ENCODE peak calls at places on chromosomes 5 and 9, in seven cellular contexts. One of them, this sample, is unnamed.

GRCh38 chr9:131649646-131650045 is 90.2 kb downstream of the RAPGEF1 start:
- DNase-seq in prostate gland: no peak
- DNase-seq in K562: no peak
- DNase-seq in transverse colon: no peak
- DNase-seq in H1: no peak
- DNase-seq in stomach: no peak
- DNase-seq in breast epithelium: no peak
- DNase-seq in this sample: no peak

GRCh38 chr9:33198163-33198562 is 31.0 kb upstream of the B4GALT1 start:
- DNase-seq in H1: no peak
- DNase-seq in prostate gland: peak; percentile 21
- DNase-seq in transverse colon: no peak
- DNase-seq in breast epithelium: no peak
- DNase-seq in K562: no peak
- DNase-seq in stomach: no peak
- DNase-seq in this sample: no peak

GRCh38 chr9:126401581-126401980 is 75.0 kb downstream of the MVB12B start:
- DNase-seq in transverse colon: no peak
- DNase-seq in K562: no peak
- DNase-seq in prostate gland: no peak
- DNase-seq in breast epithelium: no peak
- DNase-seq in stomach: no peak
- DNase-seq in H1: no peak
- DNase-seq in this sample: no peak

GRCh38 chr9:87684627-87685204 is 41.2 kb upstream of the CTSL start:
- DNase-seq in breast epithelium: no peak
- DNase-seq in K562: peak; percentile 60
- DNase-seq in prostate gland: peak; percentile 62
- DNase-seq in H1: peak; percentile 84
- DNase-seq in stomach: peak; percentile 59
- DNase-seq in transverse colon: peak; percentile 72
- DNase-seq in this sample: no peak

GRCh38 chr5:97726106-97726505 is 543.1 kb upstream of the RIOK2 start:
- DNase-seq in H1: no peak
- DNase-seq in transverse colon: no peak
- DNase-seq in K562: no peak
- DNase-seq in breast epithelium: no peak
- DNase-seq in stomach: no peak
- DNase-seq in prostate gland: no peak
- DNase-seq in this sample: no peak

GRCh38 chr5:69010443-69010842 is 83.4 kb upstream of the SLC30A5 start:
- DNase-seq in H1: no peak
- DNase-seq in transverse colon: no peak
- DNase-seq in breast epithelium: no peak
- DNase-seq in K562: no peak
- DNase-seq in prostate gland: no peak
- DNase-seq in stomach: no peak
- DNase-seq in this sample: no peak

GRCh38 chr5:112070022-112070421 is 313.0 kb upstream of the NREP start:
- DNase-seq in transverse colon: no peak
- DNase-seq in breast epithelium: no peak
- DNase-seq in K562: no peak
- DNase-seq in prostate gland: no peak
- DNase-seq in stomach: no peak
- DNase-seq in H1: no peak
- DNase-seq in this sample: no peak

GRCh38 chr5:72817639-72818266 is 1.3 kb downstream of the TNPO1 start:
- DNase-seq in breast epithelium: no peak
- DNase-seq in prostate gland: no peak
- DNase-seq in K562: no peak
- DNase-seq in transverse colon: no peak
- DNase-seq in stomach: no peak
- DNase-seq in H1: no peak
- DNase-seq in this sample: no peak

GRCh38 chr9:87546704-87547103 is 49.0 kb downstream of the DAPK1 start:
- DNase-seq in H1: no peak
- DNase-seq in K562: no peak
- DNase-seq in breast epithelium: no peak
- DNase-seq in prostate gland: no peak
- DNase-seq in stomach: no peak
- DNase-seq in transverse colon: no peak
- DNase-seq in this sample: no peak

GRCh38 chr9:35552837-35553236 is 52.2 kb upstream of the TESK1 start:
- DNase-seq in K562: no peak
- DNase-seq in H1: no peak
- DNase-seq in prostate gland: no peak
- DNase-seq in stomach: no peak
- DNase-seq in breast epithelium: no peak
- DNase-seq in transverse colon: no peak
- DNase-seq in this sample: no peak

GRCh38 chr9:96500696-96501660 is 51.0 kb downstream of the HABP4 start:
- DNase-seq in breast epithelium: no peak
- DNase-seq in H1: no peak
- DNase-seq in prostate gland: no peak
- DNase-seq in K562: no peak
- DNase-seq in transverse colon: no peak
- DNase-seq in stomach: no peak
- DNase-seq in this sample: no peak

DNA sequence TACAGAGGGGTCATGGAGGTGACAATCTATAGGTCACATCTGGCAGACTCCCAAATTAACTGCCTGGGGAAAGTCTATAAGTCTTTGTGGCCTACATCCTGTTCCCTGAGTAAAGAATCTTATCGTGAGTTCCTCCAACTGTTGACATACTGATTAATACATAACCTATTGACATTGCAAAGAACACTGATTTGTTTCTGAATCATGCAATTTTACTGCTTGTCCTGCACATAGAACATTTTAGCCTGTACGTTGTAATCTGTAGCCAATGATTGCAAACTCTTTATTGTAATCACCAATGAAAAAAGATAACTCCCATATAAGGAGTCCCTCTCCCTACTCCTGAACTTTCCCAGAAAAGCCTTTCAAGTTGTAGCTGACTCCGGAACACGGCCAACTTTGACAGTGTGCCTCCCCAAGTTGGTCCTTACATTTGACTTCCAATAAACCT is 18.8 kb upstream of the OR2K2 start:
- DNase-seq in K562: no peak
- DNase-seq in stomach: peak; percentile 63
- DNase-seq in prostate gland: no peak
- DNase-seq in H1: no peak
- DNase-seq in transverse colon: peak; percentile 44
- DNase-seq in breast epithelium: no peak
- DNase-seq in this sample: no peak
- TF ChIP-seq POLR2A in K562: no peak
- TF ChIP-seq POLR2A in stomach: no peak
- TF ChIP-seq POLR2A in prostate gland: no peak
- TF ChIP-seq POLR2A in H1: no peak
- TF ChIP-seq POLR2A in transverse colon: no peak
- TF ChIP-seq POLR2A in breast epithelium: no peak
- TF ChIP-seq POLR2A in this sample: no peak

GRCh38 chr5:82354543-82354942 is 76.4 kb upstream of the RPS23 start:
- DNase-seq in breast epithelium: no peak
- DNase-seq in H1: no peak
- DNase-seq in K562: no peak
- DNase-seq in transverse colon: no peak
- DNase-seq in stomach: no peak
- DNase-seq in prostate gland: no peak
- DNase-seq in this sample: no peak

GRCh38 chr5:82351754-82352145 is 73.6 kb upstream of the RPS23 start:
- DNase-seq in K562: peak; percentile 62
- DNase-seq in stomach: no peak
- DNase-seq in breast epithelium: no peak
- DNase-seq in prostate gland: peak; percentile 26
- DNase-seq in H1: no peak
- DNase-seq in transverse colon: no peak
- DNase-seq in this sample: peak; percentile 23

GRCh38 chr5:82349651-82350050 is 71.5 kb upstream of the RPS23 start:
- DNase-seq in breast epithelium: no peak
- DNase-seq in K562: peak; percentile 51
- DNase-seq in H1: peak; percentile 87
- DNase-seq in prostate gland: no peak
- DNase-seq in transverse colon: peak; percentile 12
- DNase-seq in stomach: no peak
- DNase-seq in this sample: no peak

GRCh38 chr5:82353522-82353921 is 75.4 kb upstream of the RPS23 start:
- DNase-seq in H1: no peak
- DNase-seq in breast epithelium: no peak
- DNase-seq in transverse colon: no peak
- DNase-seq in stomach: no peak
- DNase-seq in K562: no peak
- DNase-seq in prostate gland: no peak
- DNase-seq in this sample: no peak

DNA sequence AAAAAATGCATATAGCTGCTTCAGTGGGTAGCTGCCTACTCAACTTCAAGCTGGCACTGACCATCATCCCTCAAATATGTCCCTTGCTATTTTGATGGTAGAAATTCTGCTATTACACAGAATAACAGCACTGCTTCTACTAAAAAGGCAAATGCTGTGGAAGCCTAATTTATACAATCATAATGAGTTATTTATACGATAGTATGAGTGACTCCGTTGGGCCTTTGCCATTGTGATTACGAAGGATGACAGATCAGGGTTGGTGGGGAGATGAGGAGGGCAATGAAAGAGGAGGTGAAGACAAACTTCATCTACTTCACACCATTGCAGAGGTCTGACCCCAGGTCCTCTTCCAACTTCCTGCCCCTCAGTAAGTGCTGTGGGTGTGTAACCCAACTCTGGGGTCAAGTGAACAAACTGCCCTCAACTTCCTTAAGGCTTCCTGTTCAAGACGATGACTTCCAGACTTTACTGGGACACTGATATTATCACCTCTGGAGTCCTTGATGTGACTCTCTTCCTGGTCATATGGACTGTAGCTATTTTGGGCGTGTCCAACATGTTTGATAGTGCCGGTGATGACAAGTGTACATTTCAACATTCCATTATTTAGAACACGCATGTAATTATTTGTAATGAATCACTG is 74.1 kb upstream of the RPS23 start:
- DNase-seq in stomach: no peak
- DNase-seq in H1: no peak
- DNase-seq in breast epithelium: no peak
- DNase-seq in prostate gland: no peak
- DNase-seq in K562: no peak
- DNase-seq in transverse colon: no peak
- DNase-seq in this sample: no peak
- TF ChIP-seq POLR2AphosphoS5 in stomach: no peak
- TF ChIP-seq POLR2AphosphoS5 in H1: no peak
- TF ChIP-seq POLR2AphosphoS5 in breast epithelium: no peak
- TF ChIP-seq POLR2AphosphoS5 in prostate gland: no peak
- TF ChIP-seq POLR2AphosphoS5 in K562: no peak
- TF ChIP-seq POLR2AphosphoS5 in transverse colon: no peak
- TF ChIP-seq POLR2AphosphoS5 in this sample: no peak

GRCh38 chr5:1523793-1524480 is at the start of gene LPCAT1:
- DNase-seq in breast epithelium: peak; percentile 56
- DNase-seq in K562: peak; percentile 97
- DNase-seq in transverse colon: peak; percentile 79
- DNase-seq in stomach: peak; percentile 79
- DNase-seq in prostate gland: peak; percentile 50
- DNase-seq in H1: peak; percentile 88
- DNase-seq in this sample: peak; percentile 85
- TF ChIP-seq POLR2A in breast epithelium: no peak
- TF ChIP-seq POLR2A in K562: peak; percentile 68
- TF ChIP-seq POLR2A in transverse colon: peak; percentile 30
- TF ChIP-seq POLR2A in stomach: no peak
- TF ChIP-seq POLR2A in prostate gland: no peak
- TF ChIP-seq POLR2A in H1: peak; percentile 42
- TF ChIP-seq POLR2A in this sample: peak; percentile 74

GRCh38 chr5:174082286-174082685 is 36.8 kb downstream of the NSG2 start:
- DNase-seq in K562: no peak
- DNase-seq in stomach: no peak
- DNase-seq in prostate gland: no peak
- DNase-seq in transverse colon: no peak
- DNase-seq in H1: no peak
- DNase-seq in breast epithelium: no peak
- DNase-seq in this sample: no peak

GRCh38 chr5:174086751-174087150 is 41.2 kb downstream of the NSG2 start:
- DNase-seq in stomach: no peak
- DNase-seq in K562: no peak
- DNase-seq in H1: no peak
- DNase-seq in prostate gland: no peak
- DNase-seq in transverse colon: no peak
- DNase-seq in breast epithelium: no peak
- DNase-seq in this sample: no peak

GRCh38 chr5:174083041-174083827 is 37.7 kb downstream of the NSG2 start:
- DNase-seq in K562: no peak
- DNase-seq in transverse colon: no peak
- DNase-seq in H1: no peak
- DNase-seq in prostate gland: no peak
- DNase-seq in breast epithelium: no peak
- DNase-seq in stomach: no peak
- DNase-seq in this sample: no peak

GRCh38 chr5:174087783-174088182 is 42.3 kb downstream of the NSG2 start:
- DNase-seq in prostate gland: no peak
- DNase-seq in transverse colon: no peak
- DNase-seq in stomach: no peak
- DNase-seq in H1: no peak
- DNase-seq in K562: no peak
- DNase-seq in breast epithelium: no peak
- DNase-seq in this sample: no peak

DNA sequence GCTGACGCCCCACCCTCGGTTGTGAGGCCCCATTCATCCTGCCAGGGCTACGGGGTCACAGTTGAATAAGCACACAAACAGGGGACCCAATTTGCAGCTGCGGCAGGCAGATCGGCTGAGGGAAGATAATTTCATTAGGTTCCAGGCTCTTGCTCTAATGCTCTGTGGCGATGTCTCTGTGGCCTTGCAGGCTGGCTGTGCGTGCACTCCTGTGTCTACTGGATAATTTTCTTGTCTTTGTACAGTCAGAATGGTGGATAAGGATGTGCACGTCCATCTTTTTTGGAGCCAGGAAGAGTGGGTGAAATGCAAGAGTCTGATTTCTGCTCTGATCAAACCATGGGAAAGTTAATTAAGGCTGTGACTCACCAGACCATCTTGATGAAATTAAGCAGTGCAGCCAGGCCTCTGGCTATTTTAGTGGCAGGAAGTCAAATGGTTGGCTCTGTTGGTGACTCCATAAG is 39.2 kb downstream of the NSG2 start:
- DNase-seq in breast epithelium: no peak
- DNase-seq in stomach: no peak
- DNase-seq in K562: no peak
- DNase-seq in prostate gland: no peak
- DNase-seq in transverse colon: no peak
- DNase-seq in H1: no peak
- DNase-seq in this sample: no peak
- TF ChIP-seq POLR2AphosphoS5 in breast epithelium: no peak
- TF ChIP-seq POLR2AphosphoS5 in stomach: no peak
- TF ChIP-seq POLR2AphosphoS5 in K562: no peak
- TF ChIP-seq POLR2AphosphoS5 in prostate gland: no peak
- TF ChIP-seq POLR2AphosphoS5 in transverse colon: no peak
- TF ChIP-seq POLR2AphosphoS5 in H1: no peak
- TF ChIP-seq POLR2AphosphoS5 in this sample: no peak

This sample was measured in GM12892.